ENCODE peak calls at places on chromosomes 13 and 19, in six cellular contexts. I, O, B, A, Z and P are unnamed samples.

GRCh38 chr13:100512422-100512821 is 76.2 kb downstream of the GGACT start:
- DNase-seq in I (no peak), A (no peak), O (no peak), Z (no peak), B (peak), P (no peak)

GRCh38 chr19:39970424-39970673 is 616 bp upstream of the PSMC4 start:
- DNase-seq in I (no peak), O (no peak), A (no peak), B (no peak), Z (no peak), P (no peak)

GRCh38 chr13:46392967-46393366 is 5.9 kb upstream of the RUBCNL start:
- DNase-seq in Z (no peak), O (peak), I (no peak), A (no peak), B (no peak), P (no peak)

GRCh38 chr13:20843177-20843576 is 59.4 kb downstream of the XPO4 start:
- DNase-seq in Z (no peak), I (no peak), O (no peak), A (no peak), B (peak), P (no peak)

GRCh38 chr13:107866666-107867623 is 348.4 kb downstream of the LIG4 start:
- DNase-seq in A (no peak), B (peak), I (peak), O (no peak), Z (no peak), P (no peak)

GRCh38 chr13:28401303-28402056 is 93.4 kb downstream of the FLT1 start:
- DNase-seq in Z (no peak), O (peak), A (no peak), B (peak), I (no peak), P (no peak)

GRCh38 chr19:28221736-28222135 is 991.2 kb downstream of the UQCRFS1 start:
- DNase-seq in I (no peak), Z (no peak), O (no peak), B (peak), A (no peak), P (no peak)

GRCh38 chr13:31048521-31048920 is 113.2 kb downstream of the HSPH1 start:
- DNase-seq in A (no peak), I (no peak), Z (no peak), O (no peak), B (peak), P (no peak)

GRCh38 chr19:50817941-50818858 is 5.4 kb downstream of the KLK1 start:
- DNase-seq in O (peak), B (peak), I (peak), A (no peak), Z (no peak), P (no peak)

GRCh38 chr13:72850959-72851677 is 69.2 kb downstream of the PIBF1 start:
- DNase-seq in A (no peak), B (no peak), O (no peak), I (peak), Z (no peak), P (no peak)

GRCh38 chr19:18637644-18638630 is 1.1 kb downstream of the KLHL26 start:
- DNase-seq in B (no peak), O (peak), A (no peak), Z (no peak), I (no peak), P (no peak)

GRCh38 chr13:33367931-33368330 is 82.4 kb upstream of the STARD13 start:
- DNase-seq in I (no peak), B (no peak), O (peak), A (no peak), Z (no peak), P (no peak)

GRCh38 chr13:34462843-34463242 is 479.2 kb upstream of the NBEA start:
- DNase-seq in O (no peak), B (peak), Z (no peak), I (no peak), A (no peak), P (no peak)

GRCh38 chr13:30376426-30377311 is 45.6 kb upstream of the UBE2L5 start:
- DNase-seq in B (no peak), I (no peak), A (peak), Z (peak), O (peak), P (no peak)

GRCh38 chr13:22883961-22884360 is 296.8 kb upstream of the SGCG start:
- DNase-seq in O (peak), Z (no peak), A (no peak), B (peak), I (peak), P (no peak)

GRCh38 chr19:49441210-49441959 is at the start of gene SLC17A7:
- DNase-seq in Z (peak), B (no peak), A (no peak), I (peak), O (peak), P (no peak)

GRCh38 chr13:44459674-44460073 is 86.0 kb downstream of the SERP2 start:
- DNase-seq in I (no peak), A (no peak), Z (no peak), O (no peak), B (no peak), P (no peak)

GRCh38 chr13:93730780-93731179 is 504.2 kb downstream of the GPC6 start:
- DNase-seq in I (no peak), Z (no peak), A (no peak), O (no peak), B (peak), P (no peak)

GRCh38 chr13:34257980-34258379 is 440.0 kb downstream of the RFC3 start:
- DNase-seq in O (peak), A (no peak), I (no peak), B (no peak), Z (no peak), P (no peak)

GRCh38 chr19:17159466-17160393 is 55.4 kb upstream of the USE1 start:
- DNase-seq in A (no peak), O (peak), B (no peak), Z (no peak), I (no peak), P (no peak)

GRCh38 chr13:59447846-59448620 is 715.7 kb downstream of the DIAPH3 start:
- DNase-seq in A (no peak), I (no peak), B (peak), Z (no peak), O (no peak), P (no peak)

GRCh38 chr19:34962281-34962944 is 1.6 kb downstream of the ZNF792 start:
- DNase-seq in O (no peak), A (no peak), I (no peak), Z (no peak), B (no peak), P (no peak)

GRCh38 chr19:55702131-55702627 is 27.2 kb downstream of the EPN1 start:
- DNase-seq in Z (no peak), I (no peak), O (no peak), B (peak), A (no peak), P (no peak)

GRCh38 chr13:112978561-112979405 is 9.8 kb downstream of the MCF2L start:
- DNase-seq in O (no peak), Z (no peak), B (no peak), A (no peak), I (no peak), P (no peak)

GRCh38 chr19:40411125-40411842 is 1.9 kb downstream of the PRX start:
- DNase-seq in O (peak), Z (no peak), A (no peak), I (no peak), B (no peak), P (no peak)

GRCh38 chr13:20360041-20360491 is 127.9 kb upstream of the GJB6 start:
- DNase-seq in Z (no peak), A (no peak), O (no peak), B (peak), I (no peak), P (no peak)

GRCh38 chr13:76161143-76161542 is 525.0 kb downstream of the LMO7 start:
- DNase-seq in A (no peak), B (peak), Z (no peak), I (no peak), O (no peak), P (no peak)

GRCh38 chr19:17968376-17968775 is 1.5 kb downstream of the KCNN1 start:
- DNase-seq in B (no peak), A (no peak), Z (no peak), O (no peak), I (no peak), P (no peak)

GRCh38 chr13:79374578-79374977 is 31.5 kb downstream of the RBM26 start:
- DNase-seq in A (no peak), B (no peak), I (no peak), Z (no peak), O (no peak), P (no peak)

GRCh38 chr19:45568732-45569131 is 15.9 kb downstream of the OPA3 start:
- DNase-seq in O (no peak), B (peak), I (no peak), Z (no peak), A (no peak), P (no peak)

GRCh38 chr13:60617863-60618733 is 221.1 kb downstream of the TDRD3 start:
- DNase-seq in I (no peak), B (peak), O (no peak), Z (no peak), A (no peak), P (peak)